ENCODE peak calls at places on chromosomes 3 and 15, in six cellular contexts. J is astrocyte, D is upper lobe of right lung, G is uterus, M is HCT116, A is OCI-LY7. B is an unnamed sample.

GRCh38 chr15:33468740-33469139 is 158.0 kb downstream of the RYR3 start:
- DNase-seq in A (no peak), J (no peak), G (no peak), M (no peak), D (no peak), B (no peak)

GRCh38 chr15:75143738-75144334 is 57.8 kb upstream of the C15orf39 start:
- DNase-seq in G (no peak), D (no peak), A (peak; percentile 32), J (no peak), M (no peak), B (no peak)

GRCh38 chr15:56587686-56588085 is 122.7 kb upstream of the MNS1 start:
- DNase-seq in M (no peak), J (peak; percentile 18), D (no peak), G (no peak), A (no peak), B (no peak)

GRCh38 chr3:190562866-190563525 is 49.1 kb downstream of the IL1RAP start:
- DNase-seq in M (peak; percentile 3), G (no peak), A (no peak), J (peak; percentile 93), D (no peak), B (no peak)

GRCh38 chr15:83767786-83768185 is 113.9 kb downstream of the ADAMTSL3 start:
- DNase-seq in G (no peak), M (no peak), A (no peak), J (peak; percentile 83), D (no peak), B (no peak)

GRCh38 chr15:98800437-98801233 is 152.3 kb downstream of the IGF1R start:
- DNase-seq in A (no peak), D (no peak), M (peak; percentile 59), J (peak; percentile 72), G (peak; percentile 66), B (peak; percentile 70)

GRCh38 chr3:172138031-172138538 is 98.7 kb downstream of the FNDC3B start:
- DNase-seq in J (peak; percentile 68), G (no peak), M (no peak), A (no peak), D (no peak), B (no peak)

GRCh38 chr15:91104111-91104510 is 4.1 kb downstream of the SV2B start:
- DNase-seq in J (no peak), A (no peak), M (no peak), G (no peak), D (no peak), B (no peak)

GRCh38 chr3:120418866-120419490 is 31.8 kb downstream of the FSTL1 start:
- DNase-seq in A (peak; percentile 65), G (no peak), D (peak; percentile 71), J (no peak), M (peak; percentile 36), B (no peak)

GRCh38 chr3:122533931-122534334 is 19.2 kb upstream of the KPNA1 start:
- DNase-seq in A (no peak), D (no peak), J (peak; percentile 79), G (no peak), M (peak; percentile 78), B (no peak)

GRCh38 chr15:80562033-80562432 is 133.1 kb upstream of the ABHD17C start:
- DNase-seq in D (no peak), M (no peak), G (no peak), A (no peak), J (no peak), B (no peak)

GRCh38 chr3:186506846-186507245 is 37.3 kb downstream of the CRYGS start:
- DNase-seq in D (no peak), J (peak; percentile 17), A (no peak), G (no peak), M (no peak), B (no peak)

GRCh38 chr3:13705702-13706280 is 156.9 kb downstream of the FBLN2 start:
- DNase-seq in G (peak; percentile 1), J (no peak), M (no peak), D (peak; percentile 17), A (no peak), B (peak; percentile 18)

GRCh38 chr3:192571197-192571791 is 156.0 kb downstream of the FGF12 start:
- DNase-seq in J (peak; percentile 45), D (peak; percentile 67), M (no peak), A (no peak), G (peak; percentile 56), B (peak; percentile 74)

GRCh38 chr3:19945405-19946290 is 1.2 kb upstream of the RAB5A start:
- DNase-seq in D (no peak), A (no peak), M (no peak), J (no peak), G (peak; percentile 24), B (no peak)

GRCh38 chr3:179410999-179411398 is 40.3 kb downstream of the GNB4 start:
- DNase-seq in G (no peak), D (no peak), A (no peak), J (no peak), M (no peak), B (no peak)
- H3K27ac ChIP-seq in G (no peak overlapping the region), D (no peak overlapping the region), A (no peak overlapping the region), J (no peak overlapping the region), M (no peak overlapping the region), B (no peak overlapping the region)

GRCh38 chr3:45056608-45057301 is 30.7 kb downstream of the CLEC3B start:
- DNase-seq in J (peak; percentile 35), G (no peak), M (no peak), A (no peak), D (no peak), B (no peak)
- H3K4me1 ChIP-seq in J (peaks cover 42% of the 10 kb centered on the region), G (no peaks in the 10 kb centered on the region), M (peaks cover 30% of the 10 kb centered on the region), A (no peaks in the 10 kb centered on the region), D (peaks cover 20% of the 10 kb centered on the region), B (peaks cover 18% of the 10 kb centered on the region)

GRCh38 chr3:141122455-141123030 is 71.4 kb downstream of the SPSB4 start:
- DNase-seq in A (no peak), J (no peak), D (no peak), G (no peak), M (no peak), B (no peak)
- H3K4me3 ChIP-seq in A (no peak overlapping the region), J (no peak overlapping the region), D (no peak overlapping the region), G (no peak overlapping the region), M (no peak overlapping the region), B (no peak overlapping the region)

DNA sequence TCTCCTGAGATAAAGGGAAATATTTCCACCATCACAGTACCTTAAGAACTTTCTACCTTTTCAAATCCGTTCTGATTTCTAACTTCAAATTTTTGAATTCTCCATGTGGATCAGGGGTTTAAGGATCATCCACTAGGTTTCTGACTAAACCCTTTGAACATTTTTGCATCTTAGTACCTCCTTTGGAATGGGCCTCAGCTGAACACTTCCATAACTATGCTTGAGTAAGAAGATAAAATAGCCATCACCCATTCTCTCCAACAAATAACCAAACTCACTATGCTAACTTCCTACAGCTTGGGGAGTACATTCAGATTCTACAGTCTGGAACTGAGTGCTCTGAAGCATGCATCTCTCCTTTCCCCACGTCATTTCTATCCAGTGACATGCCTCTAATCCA is 1.3 kb upstream of the NPHP3 start:
- DNase-seq in D (no peak), M (no peak), G (no peak), J (no peak), A (no peak), B (no peak)
- H3K27ac ChIP-seq in D (peak overlapping the region; percentile 79), M (no peak overlapping the region), G (peak overlapping the region; percentile 86), J (peak overlapping the region; percentile 55), A (no peak overlapping the region), B (peak overlapping the region; percentile 79)

GRCh38 chr3:194156095-194156494 is 20.1 kb downstream of the HES1 start:
- DNase-seq in M (no peak), D (no peak), J (no peak), A (no peak), G (no peak), B (no peak)

GRCh38 chr3:194158942-194159439 is 23.0 kb downstream of the HES1 start:
- DNase-seq in A (no peak), D (no peak), M (no peak), G (no peak), J (no peak), B (no peak)

GRCh38 chr3:194160158-194160557 is 24.2 kb downstream of the HES1 start:
- DNase-seq in M (no peak), A (no peak), D (no peak), J (no peak), G (no peak), B (no peak)

GRCh38 chr3:194150252-194150934 is 14.4 kb downstream of the HES1 start:
- DNase-seq in G (no peak), D (no peak), A (no peak), M (no peak), J (no peak), B (no peak)

GRCh38 chr3:194154346-194154745 is 18.4 kb downstream of the HES1 start:
- DNase-seq in M (no peak), A (no peak), D (no peak), G (no peak), J (no peak), B (no peak)
- H3K4me1 ChIP-seq in M (peaks cover 24% of the 10 kb centered on the region), A (no peaks in the 10 kb centered on the region), D (no peaks in the 10 kb centered on the region), G (no peaks in the 10 kb centered on the region), J (no peaks in the 10 kb centered on the region), B (no peaks in the 10 kb centered on the region)

GRCh38 chr3:197226179-197226578 is 72.2 kb downstream of the DLG1 start:
- DNase-seq in J (no peak), A (no peak), M (no peak), G (no peak), D (no peak), B (no peak)

GRCh38 chr3:197227780-197228574 is 70.4 kb downstream of the DLG1 start:
- DNase-seq in M (no peak), D (no peak), A (no peak), J (no peak), G (no peak), B (no peak)

GRCh38 chr3:197222816-197223419 is 75.5 kb downstream of the DLG1 start:
- DNase-seq in D (no peak), G (no peak), A (no peak), M (no peak), J (no peak), B (no peak)

GRCh38 chr3:197224034-197224444 is 74.4 kb downstream of the DLG1 start:
- DNase-seq in A (peak; percentile 67), D (no peak), J (peak; percentile 44), M (peak; percentile 32), G (no peak), B (no peak)

DNA sequence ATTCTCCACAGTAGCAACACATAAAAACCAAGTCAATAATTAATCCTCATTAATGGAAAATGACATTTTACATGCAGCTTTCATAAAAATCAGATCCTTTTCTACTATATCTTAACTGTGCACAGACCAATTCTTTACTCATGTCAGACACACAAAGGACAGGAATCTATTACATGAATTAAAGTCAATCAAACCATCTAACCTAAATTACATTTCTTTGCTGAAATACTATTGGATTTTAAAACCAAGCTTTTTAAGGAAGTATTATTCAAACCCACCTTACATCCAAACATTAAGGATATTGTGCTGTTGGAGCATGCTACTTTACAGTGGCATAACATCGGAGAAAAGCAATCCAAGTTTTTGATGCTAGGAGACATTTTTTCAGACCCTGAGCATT is 72.8 kb downstream of the DLG1 start:
- DNase-seq in A (no peak), J (no peak), M (no peak), D (no peak), G (no peak), B (no peak)
- H3K4me3 ChIP-seq in A (no peak overlapping the region), J (no peak overlapping the region), M (no peak overlapping the region), D (no peak overlapping the region), G (no peak overlapping the region), B (no peak overlapping the region)

DNA sequence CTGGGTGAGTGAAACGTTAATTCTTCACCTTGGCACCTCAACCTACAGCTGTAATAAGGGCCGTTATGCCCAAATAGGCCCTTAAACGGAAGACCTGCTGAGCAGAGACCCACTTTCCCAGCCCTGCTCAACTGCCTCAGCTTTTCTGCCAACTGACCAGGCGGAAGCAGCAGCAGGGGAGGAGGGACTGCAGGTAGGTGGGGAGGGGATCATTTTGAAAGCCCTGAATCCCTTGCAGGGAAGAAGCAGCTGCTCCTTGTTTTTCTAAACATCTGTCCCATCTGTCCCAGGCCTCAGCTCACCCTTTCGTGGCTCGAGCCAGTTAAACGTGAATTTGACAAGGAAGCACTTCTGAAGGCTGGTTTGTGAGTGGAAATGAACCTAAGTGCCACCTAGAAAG is 979 bp upstream of the CMC1 start:
- DNase-seq in J (no peak), D (no peak), A (no peak), M (no peak), G (no peak), B (no peak)
- H3K27ac ChIP-seq in J (no peak overlapping the region), D (no peak overlapping the region), A (no peak overlapping the region), M (no peak overlapping the region), G (no peak overlapping the region), B (no peak overlapping the region)

B was measured in right atrium auricular region.